ENCODE peak calls at places on chromosome 3, in ten cellular contexts. Z is psoas muscle; C is ovary; P is CD4-positive, CD25-positive, alpha-beta regulatory T cell; T is body of pancreas; O is cardiac muscle cell; J is colonic mucosa; N is upper lobe of right lung; Y is transverse colon; W is spleen. M is an unnamed sample.

GRCh38 chr3:89368846-89369245 is 261.4 kb downstream of the EPHA3 start:
- DNase-seq in Z (no peak), C (no peak), P (no peak), T (no peak), O (no peak), J (no peak), N (no peak), Y (no peak), W (no peak), M (no peak)

GRCh38 chr3:195727596-195728195 is 6.9 kb downstream of the MUC20 start:
- DNase-seq in Z (no peak), C (no peak), P (no peak), T (no peak), O (no peak), J (no peak), N (no peak), Y (peak; percentile 41), W (no peak), M (no peak)

GRCh38 chr3:179234244-179234643 is 16.7 kb downstream of the KCNMB3 start:
- DNase-seq in Z (no peak), C (no peak), P (no peak), T (no peak), O (peak; percentile 42), J (no peak), N (no peak), Y (no peak), W (no peak), M (no peak)

GRCh38 chr3:25744477-25744876 is 38.8 kb downstream of the NGLY1 start:
- DNase-seq in Z (no peak), C (no peak), P (no peak), T (no peak), O (no peak), J (no peak), N (no peak), Y (no peak), W (no peak), M (no peak)

GRCh38 chr3:16119887-16120286 is 54.6 kb upstream of the GALNT15 start:
- DNase-seq in Z (no peak), C (no peak), P (no peak), T (no peak), O (no peak), J (no peak), N (no peak), Y (no peak), W (no peak), M (no peak)

GRCh38 chr3:20916966-20917606 is 731.1 kb upstream of the SGO1 start:
- DNase-seq in Z (no peak), C (no peak), P (no peak), T (no peak), O (no peak), J (no peak), N (no peak), Y (no peak), W (no peak), M (no peak)

GRCh38 chr3:71064288-71064975 is 519.1 kb downstream of the FOXP1 start:
- DNase-seq in Z (peak; percentile 70), C (peak; percentile 66), P (peak; percentile 59), T (no peak), O (peak; percentile 76), J (peak; percentile 60), N (peak; percentile 77), Y (peak; percentile 62), W (peak; percentile 90), M (peak; percentile 46)

GRCh38 chr3:53489401-53490130 is 4.8 kb upstream of the CACNA1D start:
- DNase-seq in Z (no peak), C (no peak), P (no peak), T (no peak), O (no peak), J (no peak), N (no peak), Y (no peak), W (no peak), M (no peak)

DNA sequence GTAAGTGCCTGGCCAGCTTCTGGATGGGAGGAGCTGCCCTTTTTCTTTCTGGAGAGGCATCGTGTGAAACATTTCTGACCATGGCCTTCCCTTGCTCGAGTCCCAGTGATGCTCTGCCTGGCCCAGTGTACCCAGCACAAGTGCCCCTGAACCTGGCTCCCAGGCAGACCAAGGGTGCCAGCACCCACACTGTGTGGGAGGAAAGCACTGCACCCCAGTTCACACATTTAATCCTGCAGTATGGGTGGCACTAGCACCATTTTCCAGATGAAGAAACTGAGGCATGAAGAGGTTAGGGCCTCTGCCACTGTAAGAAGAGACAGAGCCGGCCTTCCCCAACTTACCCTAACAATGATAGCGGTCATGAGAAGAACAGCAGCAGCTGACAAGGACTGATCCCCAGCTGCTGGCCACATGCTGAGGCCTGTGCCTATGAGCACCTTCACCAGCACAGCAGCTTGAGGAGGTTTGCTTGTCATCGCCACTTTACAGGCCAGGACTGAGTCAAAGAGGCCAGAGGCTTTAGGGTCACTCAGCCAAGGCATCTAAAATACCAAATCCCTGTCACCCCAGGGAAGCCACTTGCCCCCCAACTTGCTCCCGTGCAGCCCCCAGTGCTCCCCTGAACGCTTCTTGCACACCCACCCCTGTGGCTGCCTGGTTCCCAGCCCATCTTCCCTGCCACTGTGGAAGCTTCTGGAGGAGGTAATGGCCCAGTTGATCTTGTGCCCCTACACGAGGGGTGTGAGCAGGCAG is 15.0 kb downstream of the PRR23E start:
- DNase-seq in Z (no peak), C (no peak), P (no peak), T (no peak), O (no peak), J (peak; percentile 4), N (no peak), Y (no peak), W (peak; percentile 41), M (no peak)
- H3K4me1 ChIP-seq in Z (no peaks in the 10 kb centered on the region), C (no peaks in the 10 kb centered on the region), P (no peaks in the 10 kb centered on the region), T (no peaks in the 10 kb centered on the region), O (no peaks in the 10 kb centered on the region), J (no peaks in the 10 kb centered on the region), N (no peaks in the 10 kb centered on the region), Y (no peaks in the 10 kb centered on the region), W (no peaks in the 10 kb centered on the region), M (no peaks in the 10 kb centered on the region)

DNA sequence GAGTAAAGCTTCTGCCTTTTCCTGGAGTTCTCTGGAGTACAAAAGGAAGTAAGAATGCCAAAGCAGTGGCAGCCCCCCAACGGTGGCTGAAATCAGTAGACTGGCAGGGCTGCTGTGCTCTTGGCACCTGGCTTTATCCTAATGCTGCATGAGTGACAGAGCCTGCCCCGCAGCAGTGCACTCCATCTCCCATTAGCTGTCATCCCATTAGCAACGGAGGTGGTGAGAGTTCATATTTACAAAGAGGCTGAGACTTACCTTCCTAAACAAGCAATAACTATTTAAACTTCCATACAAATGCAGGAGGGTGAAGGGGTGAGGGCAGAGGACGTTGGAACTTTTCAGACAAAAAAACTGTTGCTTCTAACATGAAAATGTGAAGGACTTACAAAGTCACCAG is 51.9 kb downstream of the SERPINI1 start:
- DNase-seq in Z (no peak), C (no peak), P (no peak), T (peak; percentile 6), O (no peak), J (no peak), N (no peak), Y (no peak), W (no peak), M (no peak)
- H3K27me3 ChIP-seq in Z (no peaks in the 10 kb centered on the region), C (no peaks in the 10 kb centered on the region), P (no peaks in the 10 kb centered on the region), T (no peaks in the 10 kb centered on the region), O (no peaks in the 10 kb centered on the region), J (no peaks in the 10 kb centered on the region), N (no peaks in the 10 kb centered on the region), Y (no peaks in the 10 kb centered on the region), W (no peaks in the 10 kb centered on the region), M (no peaks in the 10 kb centered on the region)

GRCh38 chr3:197592361-197593045 is 36.7 kb upstream of the BDH1 start:
- DNase-seq in Z (no peak), C (no peak), P (no peak), T (no peak), O (no peak), J (no peak), N (no peak), Y (no peak), W (no peak), M (no peak)

GRCh38 chr3:197591816-197592215 is 36.0 kb upstream of the BDH1 start:
- DNase-seq in Z (no peak), C (no peak), P (no peak), T (no peak), O (no peak), J (no peak), N (no peak), Y (no peak), W (no peak), M (no peak)

GRCh38 chr3:197590313-197590962 is 34.7 kb upstream of the BDH1 start:
- DNase-seq in Z (no peak), C (no peak), P (no peak), T (peak; percentile 75), O (no peak), J (peak; percentile 89), N (no peak), Y (peak; percentile 86), W (no peak), M (no peak)

GRCh38 chr3:197595470-197596185 is 39.9 kb upstream of the BDH1 start:
- DNase-seq in Z (no peak), C (no peak), P (no peak), T (no peak), O (no peak), J (no peak), N (no peak), Y (no peak), W (no peak), M (no peak)

GRCh38 chr3:197593046-197593380 is 37.2 kb upstream of the BDH1 start:
- DNase-seq in Z (no peak), C (no peak), P (no peak), T (no peak), O (no peak), J (no peak), N (no peak), Y (no peak), W (no peak), M (no peak)
- H3K27ac ChIP-seq in Z (no peak overlapping the region), C (no peak overlapping the region), P (no peak overlapping the region), T (no peak overlapping the region), O (no peak overlapping the region), J (no peak overlapping the region), N (no peak overlapping the region), Y (no peak overlapping the region), W (no peak overlapping the region), M (no peak overlapping the region)

GRCh38 chr3:187873843-187874242 is 128.6 kb upstream of the BCL6 start:
- DNase-seq in Z (no peak), C (no peak), P (no peak), T (no peak), O (no peak), J (no peak), N (no peak), Y (no peak), W (no peak), M (no peak)

GRCh38 chr3:187875868-187876267 is 130.6 kb upstream of the BCL6 start:
- DNase-seq in Z (no peak), C (no peak), P (no peak), T (no peak), O (no peak), J (no peak), N (no peak), Y (no peak), W (no peak), M (no peak)

GRCh38 chr3:187871204-187871591 is 125.9 kb upstream of the BCL6 start:
- DNase-seq in Z (no peak), C (no peak), P (no peak), T (no peak), O (no peak), J (no peak), N (no peak), Y (no peak), W (no peak), M (no peak)

DNA sequence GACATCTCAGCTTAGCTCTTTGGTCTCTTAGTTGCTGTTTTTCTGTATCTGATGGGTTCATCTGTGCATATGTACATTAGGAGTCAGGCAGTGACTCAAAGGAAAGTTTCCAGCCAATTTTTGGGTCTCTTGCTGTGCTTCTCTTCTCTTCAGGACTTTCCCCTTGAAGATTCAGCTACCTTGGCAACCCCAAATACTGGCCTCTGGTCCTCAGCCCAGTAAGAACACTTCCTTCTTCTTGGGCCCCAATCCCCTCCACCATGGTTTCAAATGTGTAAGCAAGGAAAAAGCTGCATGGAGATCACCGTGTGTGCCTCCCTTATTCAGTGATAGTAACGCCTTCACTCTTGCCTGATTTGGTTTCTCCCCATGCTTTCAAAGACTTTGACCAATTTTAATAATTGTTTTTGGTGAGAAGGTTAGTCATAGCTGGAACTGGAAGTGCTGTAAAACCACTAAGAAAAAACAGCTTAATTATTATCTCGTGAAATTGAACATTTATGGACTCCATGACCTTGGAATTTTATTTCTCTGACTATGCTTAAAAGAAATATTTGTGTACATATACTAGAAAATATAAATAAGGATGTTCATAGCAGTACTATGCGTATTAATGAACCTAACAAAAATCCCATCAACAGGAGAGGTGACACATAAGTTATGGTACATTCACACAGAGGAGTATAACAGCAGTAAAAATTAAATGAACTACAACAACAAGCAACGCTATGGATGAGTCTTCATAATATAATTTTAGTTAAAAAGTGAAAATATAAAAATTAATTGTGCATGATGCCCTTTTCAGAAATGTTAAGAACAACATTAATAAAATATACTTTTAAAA is 125.3 kb upstream of the BCL6 start:
- DNase-seq in Z (no peak), C (no peak), P (no peak), T (no peak), O (no peak), J (no peak), N (no peak), Y (no peak), W (no peak), M (no peak)
- H3K4me1 ChIP-seq in Z (no peaks in the 10 kb centered on the region), C (no peaks in the 10 kb centered on the region), P (no peaks in the 10 kb centered on the region), T (no peaks in the 10 kb centered on the region), O (no peaks in the 10 kb centered on the region), J (no peaks in the 10 kb centered on the region), N (no peaks in the 10 kb centered on the region), Y (no peaks in the 10 kb centered on the region), W (no peaks in the 10 kb centered on the region), M (no peaks in the 10 kb centered on the region)